ENCODE peak calls at places on chromosomes 5 and 9, in four cellular contexts. One of them, this sample, is unnamed.

GRCh38 chr5:155987261-155987810 is 339.6 kb upstream of the SGCD start:
- DNase-seq in head of caudate nucleus: no peak
- DNase-seq in stimulated activated CD4-positive, alpha-beta T cell treated with anti-CD3 and anti-CD28 coated beads, Interleukin-1b, Interleukin-23, amount 100 ng/mL, for 24 hours: no peak
- DNase-seq in T-cell: no peak
- DNase-seq in this sample: no peak

GRCh38 chr9:17802249-17802857 is 223.5 kb downstream of the SH3GL2 start:
- DNase-seq in head of caudate nucleus: peak; percentile 37
- DNase-seq in stimulated activated CD4-positive, alpha-beta T cell treated with anti-CD3 and anti-CD28 coated beads, Interleukin-1b, Interleukin-23, amount 100 ng/mL, for 24 hours: no peak
- DNase-seq in T-cell: no peak
- DNase-seq in this sample: peak; percentile 33

GRCh38 chr5:121273818-121274433 is 577.8 kb upstream of the FTMT start:
- DNase-seq in head of caudate nucleus: peak; percentile 51
- DNase-seq in stimulated activated CD4-positive, alpha-beta T cell treated with anti-CD3 and anti-CD28 coated beads, Interleukin-1b, Interleukin-23, amount 100 ng/mL, for 24 hours: no peak
- DNase-seq in T-cell: no peak
- DNase-seq in this sample: peak; percentile 67

GRCh38 chr9:120873512-120873911 is 3.5 kb downstream of the PHF19 start:
- DNase-seq in head of caudate nucleus: no peak
- DNase-seq in stimulated activated CD4-positive, alpha-beta T cell treated with anti-CD3 and anti-CD28 coated beads, Interleukin-1b, Interleukin-23, amount 100 ng/mL, for 24 hours: no peak
- DNase-seq in T-cell: no peak
- DNase-seq in this sample: peak; percentile 29

GRCh38 chr9:70964861-70965260 is 156.6 kb downstream of the TRPM3 start:
- DNase-seq in head of caudate nucleus: no peak
- DNase-seq in stimulated activated CD4-positive, alpha-beta T cell treated with anti-CD3 and anti-CD28 coated beads, Interleukin-1b, Interleukin-23, amount 100 ng/mL, for 24 hours: no peak
- DNase-seq in T-cell: no peak
- DNase-seq in this sample: no peak

GRCh38 chr5:150058480-150059126 is 27.8 kb downstream of the CSF1R start:
- DNase-seq in head of caudate nucleus: no peak
- DNase-seq in stimulated activated CD4-positive, alpha-beta T cell treated with anti-CD3 and anti-CD28 coated beads, Interleukin-1b, Interleukin-23, amount 100 ng/mL, for 24 hours: no peak
- DNase-seq in T-cell: no peak
- DNase-seq in this sample: peak; percentile 30

GRCh38 chr5:115389074-115389798 is 92.8 kb upstream of the CCDC112 start:
- DNase-seq in head of caudate nucleus: no peak
- DNase-seq in stimulated activated CD4-positive, alpha-beta T cell treated with anti-CD3 and anti-CD28 coated beads, Interleukin-1b, Interleukin-23, amount 100 ng/mL, for 24 hours: no peak
- DNase-seq in T-cell: no peak
- DNase-seq in this sample: peak; percentile 42

GRCh38 chr9:37029776-37030590 is 4.1 kb downstream of the PAX5 start:
- DNase-seq in head of caudate nucleus: no peak
- DNase-seq in stimulated activated CD4-positive, alpha-beta T cell treated with anti-CD3 and anti-CD28 coated beads, Interleukin-1b, Interleukin-23, amount 100 ng/mL, for 24 hours: no peak
- DNase-seq in T-cell: no peak
- DNase-seq in this sample: peak; percentile 6

GRCh38 chr5:131114754-131115153 is 50.3 kb downstream of the HINT1 start:
- DNase-seq in head of caudate nucleus: no peak
- DNase-seq in stimulated activated CD4-positive, alpha-beta T cell treated with anti-CD3 and anti-CD28 coated beads, Interleukin-1b, Interleukin-23, amount 100 ng/mL, for 24 hours: no peak
- DNase-seq in T-cell: no peak
- DNase-seq in this sample: no peak

GRCh38 chr5:91850031-91850430 is 466.9 kb upstream of the ARRDC3 start:
- DNase-seq in head of caudate nucleus: no peak
- DNase-seq in stimulated activated CD4-positive, alpha-beta T cell treated with anti-CD3 and anti-CD28 coated beads, Interleukin-1b, Interleukin-23, amount 100 ng/mL, for 24 hours: no peak
- DNase-seq in T-cell: no peak
- DNase-seq in this sample: peak; percentile 41

GRCh38 chr5:73673161-73673591 is 47.2 kb downstream of the ARHGEF28 start:
- DNase-seq in head of caudate nucleus: no peak
- DNase-seq in stimulated activated CD4-positive, alpha-beta T cell treated with anti-CD3 and anti-CD28 coated beads, Interleukin-1b, Interleukin-23, amount 100 ng/mL, for 24 hours: no peak
- DNase-seq in T-cell: no peak
- DNase-seq in this sample: peak; percentile 76

GRCh38 chr5:167534131-167534530 is 757.3 kb upstream of the WWC1 start:
- DNase-seq in head of caudate nucleus: no peak
- DNase-seq in stimulated activated CD4-positive, alpha-beta T cell treated with anti-CD3 and anti-CD28 coated beads, Interleukin-1b, Interleukin-23, amount 100 ng/mL, for 24 hours: no peak
- DNase-seq in T-cell: no peak
- DNase-seq in this sample: peak; percentile 65

GRCh38 chr9:98365724-98366123 is 110.3 kb upstream of the TBC1D2 start:
- DNase-seq in head of caudate nucleus: no peak
- DNase-seq in stimulated activated CD4-positive, alpha-beta T cell treated with anti-CD3 and anti-CD28 coated beads, Interleukin-1b, Interleukin-23, amount 100 ng/mL, for 24 hours: no peak
- DNase-seq in T-cell: no peak
- DNase-seq in this sample: no peak